ENCODE peak calls at places on chromosomes 12 and 14, in seven cellular contexts. M, E, C, T, W, D and Y are unnamed samples.

GRCh38 chr12:132471858-132472255 is 18.1 kb upstream of the FBRSL1 start:
- DNase-seq in D (no peak), E (no peak), M (no peak), T (no peak), C (peak), W (no peak), Y (no peak)

GRCh38 chr12:124453419-124454351 is 113.7 kb downstream of the NCOR2 start:
- DNase-seq in C (peak), D (no peak), M (no peak), W (no peak), E (peak), T (peak), Y (peak)

GRCh38 chr12:29350080-29350479 is 30.9 kb downstream of the ERGIC2 start:
- DNase-seq in D (no peak), T (peak), E (no peak), W (no peak), M (no peak), C (no peak), Y (no peak)

GRCh38 chr12:120445911-120446909 is at the start of the genes GATC and TRIAP1:
- DNase-seq in E (peak), D (peak), T (peak), C (peak), W (no peak), M (peak), Y (peak)

GRCh38 chr12:101209319-101210302 is at the start of gene SLC5A8:
- DNase-seq in C (peak), D (no peak), M (peak), W (no peak), T (no peak), E (no peak), Y (no peak)

GRCh38 chr14:73761621-73762355 is 47.6 kb upstream of the PNMA1 start:
- DNase-seq in W (no peak), M (no peak), C (no peak), E (no peak), D (no peak), T (no peak), Y (peak)

GRCh38 chr12:46933947-46934346 is 108.2 kb upstream of the SLC38A4 start:
- DNase-seq in W (no peak), C (no peak), T (peak), E (peak), M (peak), D (no peak), Y (no peak)

GRCh38 chr12:11023387-11023786 is 967 bp upstream of the TAS2R19 start:
- DNase-seq in M (no peak), E (no peak), W (no peak), D (no peak), C (no peak), T (no peak), Y (no peak)

GRCh38 chr14:68397371-68397779 is 395.5 kb downstream of the ZFP36L1 start:
- DNase-seq in D (no peak), T (no peak), M (no peak), W (no peak), E (no peak), C (no peak), Y (no peak)

GRCh38 chr12:54356951-54357356 is 7.3 kb downstream of the GPR84 start:
- DNase-seq in T (no peak), C (no peak), D (no peak), W (no peak), E (no peak), M (peak), Y (no peak)

GRCh38 chr14:99628832-99629618 is 15.9 kb upstream of the HHIPL1 start:
- DNase-seq in W (peak), D (peak), C (no peak), M (peak), T (no peak), E (peak), Y (peak)

GRCh38 chr12:105444050-105444808 is 113.7 kb downstream of the C12orf75 start:
- DNase-seq in T (peak), M (no peak), E (no peak), C (no peak), W (no peak), D (no peak), Y (no peak)

GRCh38 chr12:100668939-100669536 is 95.6 kb downstream of the GAS2L3 start:
- DNase-seq in E (peak), W (peak), C (no peak), T (peak), D (peak), M (peak), Y (peak)

GRCh38 chr14:95056476-95056875 is 100.9 kb downstream of the DICER1 start:
- DNase-seq in C (no peak), D (no peak), E (no peak), W (no peak), M (no peak), T (no peak), Y (no peak)

GRCh38 chr14:95058491-95058890 is 98.8 kb downstream of the DICER1 start:
- DNase-seq in T (no peak), M (no peak), C (no peak), D (no peak), W (no peak), E (no peak), Y (no peak)

GRCh38 chr14:95057851-95058250 is 99.5 kb downstream of the DICER1 start:
- DNase-seq in E (no peak), T (no peak), D (no peak), C (no peak), M (no peak), W (no peak), Y (no peak)

GRCh38 chr14:95055318-95055717 is 102.0 kb downstream of the DICER1 start:
- DNase-seq in M (no peak), T (no peak), E (no peak), C (no peak), D (no peak), W (no peak), Y (no peak)

GRCh38 chr14:95057147-95057546 is 100.2 kb downstream of the DICER1 start:
- DNase-seq in T (no peak), D (no peak), M (no peak), E (no peak), C (no peak), W (no peak), Y (no peak)
- TF ChIP-seq CTCF in T (no peak), D (no peak), M (no peak), E (no peak), C (no peak), W (no peak), Y (no peak)

DNA sequence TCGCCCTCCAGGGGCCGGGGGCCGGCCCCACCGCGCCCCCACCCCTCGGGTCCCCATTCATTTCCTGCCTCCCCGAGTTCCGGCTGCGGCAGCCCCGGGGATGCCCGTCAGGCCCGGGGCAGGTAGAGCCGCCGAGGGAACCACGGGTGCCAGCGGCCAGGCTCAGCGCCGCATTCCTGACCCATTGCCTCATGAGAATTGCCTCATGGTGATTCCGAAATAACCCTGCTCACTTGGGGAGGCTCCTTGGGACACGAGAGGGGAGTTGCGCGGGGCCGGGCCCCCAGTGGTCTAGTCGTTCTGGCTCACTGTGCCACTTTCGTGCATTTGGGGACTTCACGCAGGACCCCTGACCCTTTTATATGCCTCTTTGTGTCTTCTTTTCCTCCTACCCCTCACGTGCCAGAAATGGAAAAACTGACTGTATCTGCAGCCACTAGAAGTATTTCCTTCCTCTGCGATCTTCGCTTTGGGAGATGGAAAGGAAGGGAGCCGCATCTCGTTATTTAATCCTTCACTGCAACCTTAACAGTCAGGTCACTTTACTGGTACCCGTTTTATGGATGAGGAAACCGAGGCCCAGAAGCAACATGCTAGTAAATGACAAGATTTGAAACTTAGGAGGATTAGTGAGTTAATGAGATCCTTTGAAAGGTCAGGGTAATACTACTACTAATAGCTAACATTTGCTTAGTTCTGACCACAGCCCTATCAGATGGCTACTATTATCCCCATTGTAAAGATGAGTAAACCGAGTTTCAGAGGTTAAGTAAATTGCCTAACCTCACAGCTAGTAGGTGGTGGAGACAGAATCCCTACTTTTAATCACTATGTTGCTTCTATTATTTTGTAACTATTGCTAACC is 754 bp downstream of the PTPN11 start:
- DNase-seq in W (peak), T (peak), M (peak), D (peak), C (no peak), E (no peak), Y (peak)
- TF ChIP-seq CTCF in W (no peak), T (no peak), M (peak), D (peak), C (peak), E (no peak), Y (no peak)

DNA sequence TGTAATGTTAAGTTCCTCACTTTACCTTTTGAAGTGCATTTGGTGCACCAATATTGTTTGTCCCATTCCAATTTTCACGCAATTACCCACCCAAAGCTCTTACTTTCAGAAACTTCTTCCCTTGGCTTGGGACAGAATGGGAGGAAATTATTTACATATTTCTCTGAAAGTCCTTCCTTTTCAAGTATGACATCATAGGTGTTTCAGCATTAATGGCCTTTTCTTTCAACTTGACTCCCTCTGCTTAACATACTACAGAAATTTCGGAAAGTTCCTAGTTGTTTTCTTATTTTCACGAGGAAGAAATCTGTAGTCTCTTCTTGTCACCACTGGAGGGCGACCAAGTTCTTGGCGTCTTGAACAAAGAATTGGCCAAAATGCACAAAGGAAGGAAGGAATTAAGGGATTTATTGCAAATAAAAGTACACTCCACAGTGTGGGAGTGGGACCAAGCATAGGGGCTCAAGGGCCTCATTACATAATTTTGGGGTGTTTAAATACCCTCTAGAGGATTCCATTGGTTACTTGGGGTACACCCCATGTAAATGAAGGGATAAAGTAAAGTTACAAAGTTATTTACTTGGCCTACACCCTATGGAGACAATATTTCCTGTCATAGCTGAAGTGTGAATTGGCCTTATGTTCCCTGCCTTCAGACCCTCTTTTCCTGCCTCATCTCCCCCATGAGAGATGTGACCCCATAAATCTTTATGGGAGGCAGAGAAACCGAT is 70.5 kb downstream of the RPL10L start:
- DNase-seq in E (peak), W (no peak), T (peak), C (no peak), D (no peak), M (peak), Y (peak)
- TF ChIP-seq CTCF in E (peak), W (no peak), T (peak), C (peak), D (peak), M (peak), Y (peak)

DNA sequence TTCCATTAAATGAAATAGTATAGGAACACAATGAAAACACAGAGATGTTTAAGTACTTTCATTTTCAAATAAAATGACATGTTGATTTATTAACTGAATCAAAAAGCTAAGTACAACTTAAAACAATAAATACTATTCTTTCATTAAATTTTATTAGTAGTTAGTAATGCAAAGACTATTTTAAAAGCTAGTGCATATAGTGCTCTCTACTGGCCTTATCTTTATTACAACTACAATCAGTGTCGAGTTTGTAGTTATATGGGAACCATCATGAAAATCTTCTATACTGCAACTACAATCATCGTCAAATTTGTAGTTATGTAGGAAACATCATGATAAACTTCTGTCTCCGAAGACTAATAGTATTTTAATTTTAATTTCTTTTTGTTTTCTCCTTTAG is 8.9 kb upstream of the LIN7A start:
- DNase-seq in W (no peak), T (peak), E (no peak), D (no peak), M (no peak), C (no peak), Y (no peak)
- TF ChIP-seq CTCF in W (peak), T (peak), E (peak), D (peak), M (peak), C (peak), Y (no peak)

DNA sequence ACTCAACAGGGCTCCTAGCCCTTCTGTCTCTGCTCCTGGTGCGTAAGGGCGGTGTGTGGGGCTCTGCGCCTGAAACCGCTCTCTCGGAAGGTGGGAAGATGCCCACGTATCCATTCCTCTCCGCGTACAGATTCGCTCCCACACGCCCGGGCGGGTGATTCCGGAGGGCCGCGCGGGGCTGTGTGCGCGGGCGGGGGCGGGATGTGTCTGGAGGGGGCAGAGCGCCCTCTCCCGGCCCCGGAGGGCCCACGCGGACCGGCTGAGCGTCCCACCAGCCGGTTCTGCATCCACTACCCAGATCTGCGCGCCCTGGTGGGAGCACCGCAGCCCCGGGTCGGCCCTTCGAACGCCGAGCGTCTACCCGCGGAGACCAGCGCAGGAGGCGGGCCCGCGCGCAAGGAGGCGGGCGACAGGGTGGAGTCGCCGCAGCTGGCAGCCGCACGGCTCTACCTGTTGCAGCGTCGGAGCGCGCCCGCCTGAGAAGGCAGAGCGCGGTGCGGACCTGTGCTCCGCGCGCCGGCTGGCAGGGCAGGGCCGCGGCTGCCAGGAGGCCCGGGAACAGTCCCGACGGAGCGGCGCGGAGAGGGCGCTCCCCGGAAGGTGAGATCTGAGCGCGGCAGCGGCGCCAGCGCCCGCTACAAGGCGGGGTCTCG is 1.4 kb upstream of the KCNK13 start:
- DNase-seq in M (peak), T (peak), C (no peak), D (no peak), E (peak), W (no peak), Y (peak)
- TF ChIP-seq CTCF in M (peak), T (no peak), C (peak), D (peak), E (peak), W (peak), Y (peak)

GRCh38 chr14:24157331-24157730 is 3.7 kb upstream of the IRF9 start:
- DNase-seq in C (peak), T (no peak), M (no peak), D (no peak), W (no peak), E (no peak), Y (no peak)
- TF ChIP-seq CTCF in C (no peak), T (no peak), M (no peak), D (no peak), W (no peak), E (no peak), Y (no peak)